ENCODE peak calls at places on chromosomes 16 and 17, in four cellular contexts. One of them, this sample, is unnamed.

GRCh38 chr17:37310940-37311339 is 64.8 kb upstream of the C17orf78 start:
- DNase-seq in K562: no peak
- DNase-seq in prostate gland: no peak
- DNase-seq in adipocyte: no peak
- DNase-seq in this sample: no peak

GRCh38 chr17:40023590-40024292 is 8.5 kb downstream of the CSF3 start:
- DNase-seq in adipocyte: peak; percentile 29
- DNase-seq in K562: no peak
- DNase-seq in prostate gland: peak; percentile 36
- DNase-seq in this sample: no peak

GRCh38 chr16:17334096-17334495 is 136.7 kb downstream of the XYLT1 start:
- DNase-seq in adipocyte: peak; percentile 54
- DNase-seq in K562: no peak
- DNase-seq in prostate gland: no peak
- DNase-seq in this sample: no peak

GRCh38 chr17:40326014-40326831 is 17.2 kb downstream of the RARA start:
- DNase-seq in K562: no peak
- DNase-seq in adipocyte: no peak
- DNase-seq in prostate gland: no peak
- DNase-seq in this sample: no peak

GRCh38 chr16:48318630-48319029 is 66.6 kb downstream of the SIAH1 start:
- DNase-seq in prostate gland: no peak
- DNase-seq in adipocyte: peak; percentile 16
- DNase-seq in K562: no peak
- DNase-seq in this sample: peak; percentile 78

GRCh38 chr16:75319513-75320401 is 68.3 kb upstream of the BCAR1 start:
- DNase-seq in K562: no peak
- DNase-seq in adipocyte: peak; percentile 81
- DNase-seq in prostate gland: no peak
- DNase-seq in this sample: no peak

GRCh38 chr17:81166033-81166472 is at the start of gene AATK:
- DNase-seq in K562: peak; percentile 69
- DNase-seq in adipocyte: peak; percentile 37
- DNase-seq in prostate gland: no peak
- DNase-seq in this sample: no peak

GRCh38 chr17:33560165-33560564 is 267.1 kb upstream of the ASIC2 start:
- DNase-seq in adipocyte: no peak
- DNase-seq in K562: no peak
- DNase-seq in prostate gland: no peak
- DNase-seq in this sample: no peak

GRCh38 chr17:67441052-67441738 is 64.1 kb downstream of the PITPNC1 start:
- DNase-seq in adipocyte: peak; percentile 4
- DNase-seq in K562: no peak
- DNase-seq in prostate gland: no peak
- DNase-seq in this sample: no peak

GRCh38 chr17:50361561-50362480 is 11.2 kb downstream of the MRPL27 start:
- DNase-seq in prostate gland: peak; percentile 56
- DNase-seq in adipocyte: peak; percentile 73
- DNase-seq in K562: peak; percentile 89
- DNase-seq in this sample: peak; percentile 84

GRCh38 chr17:62824290-62825135 is 16.4 kb upstream of the MARCHF10 start:
- DNase-seq in K562: no peak
- DNase-seq in adipocyte: peak; percentile 72
- DNase-seq in prostate gland: no peak
- DNase-seq in this sample: peak; percentile 89

GRCh38 chr17:43528319-43528987 is 17.7 kb downstream of the ETV4 start:
- DNase-seq in prostate gland: no peak
- DNase-seq in adipocyte: no peak
- DNase-seq in K562: peak; percentile 38
- DNase-seq in this sample: no peak

GRCh38 chr17:31573861-31574260 is 182.4 kb downstream of the RAB11FIP4 start:
- DNase-seq in K562: no peak
- DNase-seq in adipocyte: no peak
- DNase-seq in prostate gland: no peak
- DNase-seq in this sample: no peak

GRCh38 chr16:12758670-12759558 is 44.8 kb downstream of the CPPED1 start:
- DNase-seq in adipocyte: no peak
- DNase-seq in prostate gland: no peak
- DNase-seq in K562: no peak
- DNase-seq in this sample: no peak

DNA sequence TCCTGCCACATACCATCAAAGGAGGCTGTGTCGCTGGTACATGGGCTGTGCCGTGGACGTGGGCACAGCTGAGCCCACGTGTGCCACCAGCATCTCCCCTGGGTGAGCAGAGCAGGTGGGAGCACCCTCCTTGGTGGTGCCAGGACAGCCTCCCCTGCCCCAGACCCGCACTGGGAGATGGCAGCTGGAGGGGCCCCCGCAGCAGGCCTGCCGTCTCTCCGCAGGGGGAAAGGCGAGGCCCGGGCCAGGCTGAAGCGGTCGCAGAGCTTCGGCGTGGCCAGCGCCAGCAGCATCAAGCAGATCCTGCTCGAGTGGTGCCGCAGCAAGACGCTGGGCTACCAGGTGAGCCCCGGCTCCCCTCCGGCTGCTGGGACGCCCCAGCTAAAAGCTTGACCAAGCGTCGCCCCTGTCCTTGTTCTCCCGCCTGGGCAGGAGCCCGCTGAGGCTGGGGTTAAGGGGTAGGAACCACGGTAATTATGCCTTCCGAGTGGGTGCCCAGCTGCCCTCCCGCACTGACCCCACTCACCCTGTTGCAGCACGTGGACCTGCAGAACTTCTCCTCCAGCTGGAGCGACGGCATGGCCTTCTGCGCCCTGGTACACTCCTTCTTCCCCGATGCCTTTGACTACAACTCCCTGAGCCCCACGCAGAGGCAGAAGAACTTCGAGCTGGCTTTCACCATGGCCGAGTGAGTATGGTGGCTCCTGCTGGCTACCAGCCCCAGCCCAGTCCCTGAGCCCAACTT is 12.5 kb downstream of the SMTNL2 start:
- DNase-seq in K562: no peak
- DNase-seq in prostate gland: no peak
- DNase-seq in adipocyte: no peak
- DNase-seq in this sample: no peak
- H3K4me3 ChIP-seq in K562: no peak overlapping the region
- H3K4me3 ChIP-seq in prostate gland: no peak overlapping the region
- H3K4me3 ChIP-seq in adipocyte: no peak overlapping the region
- H3K4me3 ChIP-seq in this sample: no peak overlapping the region

DNA sequence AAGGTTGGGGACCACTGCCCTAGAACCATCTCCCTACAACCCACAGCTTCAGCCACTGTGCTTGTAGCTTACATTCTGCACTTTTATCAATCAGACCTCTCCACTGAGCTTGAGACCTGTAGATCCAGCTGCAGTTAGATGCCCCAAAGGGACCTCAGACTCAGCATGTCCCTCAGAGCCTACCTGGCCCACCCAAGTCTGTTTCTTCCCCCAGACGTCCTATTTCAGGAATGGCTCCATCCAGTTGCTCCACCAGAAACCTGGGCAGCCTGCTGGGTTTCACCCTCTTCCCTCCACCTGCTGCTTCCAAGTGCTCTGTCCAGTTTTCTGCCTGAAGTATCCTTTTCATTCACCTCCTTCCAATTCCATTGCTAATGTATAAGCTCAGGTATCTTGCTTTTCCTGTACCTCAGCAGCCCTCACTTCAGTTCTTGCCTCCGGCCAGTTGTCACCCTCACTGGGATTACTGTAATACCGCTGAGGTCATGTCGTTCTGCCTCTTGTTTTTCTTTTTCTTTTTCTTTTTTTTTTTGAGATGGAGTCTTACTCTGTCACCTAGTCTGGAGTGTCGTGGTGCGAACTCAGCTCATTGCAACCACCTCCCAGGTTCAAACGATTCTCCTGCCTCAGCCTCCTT is 55.0 kb downstream of the GNA13 start:
- DNase-seq in adipocyte: no peak
- DNase-seq in prostate gland: no peak
- DNase-seq in K562: no peak
- DNase-seq in this sample: no peak
- H3K4me3 ChIP-seq in adipocyte: no peak overlapping the region
- H3K4me3 ChIP-seq in prostate gland: no peak overlapping the region
- H3K4me3 ChIP-seq in K562: no peak overlapping the region
- H3K4me3 ChIP-seq in this sample: no peak overlapping the region

GRCh38 chr16:69187891-69188451 is 1.0 kb downstream of the SNTB2 start:
- DNase-seq in adipocyte: peak; percentile 69
- DNase-seq in K562: no peak
- DNase-seq in prostate gland: peak; percentile 48
- DNase-seq in this sample: peak; percentile 50

GRCh38 chr16:69188716-69189115 is 1.8 kb downstream of the SNTB2 start:
- DNase-seq in prostate gland: no peak
- DNase-seq in K562: no peak
- DNase-seq in adipocyte: peak; percentile 65
- DNase-seq in this sample: peak; percentile 27

GRCh38 chr16:69190046-69190588 is 3.2 kb downstream of the SNTB2 start:
- DNase-seq in prostate gland: no peak
- DNase-seq in adipocyte: no peak
- DNase-seq in K562: no peak
- DNase-seq in this sample: no peak

GRCh38 chr16:69191136-69191535 is 4.2 kb downstream of the SNTB2 start:
- DNase-seq in adipocyte: no peak
- DNase-seq in prostate gland: no peak
- DNase-seq in K562: no peak
- DNase-seq in this sample: no peak

DNA sequence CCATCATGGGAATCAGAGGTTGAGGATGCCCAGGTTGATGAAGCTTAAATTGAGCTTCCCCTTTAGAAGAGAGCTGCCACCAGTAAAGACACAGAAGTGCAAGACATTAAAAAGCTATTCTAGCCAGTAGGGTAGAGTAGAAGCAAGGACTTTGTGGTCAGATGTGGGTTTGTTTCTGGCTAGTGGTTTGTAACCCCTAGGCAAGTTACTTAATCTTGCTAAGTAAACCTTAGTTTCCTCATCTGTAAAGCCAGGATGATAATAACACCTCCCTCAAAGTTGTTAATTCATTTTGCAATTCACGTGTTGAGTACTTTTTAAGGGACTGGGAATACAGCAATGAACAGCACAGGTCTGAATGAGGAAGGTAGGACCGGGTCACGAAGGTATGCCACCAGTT is 3.6 kb downstream of the SNTB2 start:
- DNase-seq in K562: no peak
- DNase-seq in adipocyte: no peak
- DNase-seq in prostate gland: no peak
- DNase-seq in this sample: no peak
- H3K4me3 ChIP-seq in K562: no peak overlapping the region
- H3K4me3 ChIP-seq in adipocyte: no peak overlapping the region
- H3K4me3 ChIP-seq in prostate gland: no peak overlapping the region
- H3K4me3 ChIP-seq in this sample: peak overlapping the region; percentile 10

DNA sequence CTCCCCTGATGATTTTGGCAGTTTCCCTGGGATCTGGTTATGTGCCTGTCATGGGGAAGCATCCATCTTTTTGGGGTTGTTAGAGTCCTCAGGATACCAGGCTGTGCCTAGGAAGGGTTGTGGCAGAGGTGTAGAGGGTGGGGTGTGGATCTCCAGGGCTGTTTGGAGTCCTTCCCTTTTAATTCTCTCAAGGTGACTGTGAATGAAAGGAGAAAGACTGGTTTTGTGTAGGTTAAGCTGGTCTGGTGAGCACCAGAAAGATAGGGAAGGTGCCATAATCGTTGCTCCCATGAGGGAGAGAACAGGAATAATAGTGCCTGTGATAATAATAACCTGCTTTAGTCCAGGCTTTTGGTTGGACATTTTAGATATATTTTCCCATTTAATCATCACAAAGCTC is 7.0 kb downstream of the MAP2K4 start:
- DNase-seq in prostate gland: no peak
- DNase-seq in adipocyte: no peak
- DNase-seq in K562: no peak
- DNase-seq in this sample: no peak
- H3K4me3 ChIP-seq in prostate gland: no peak overlapping the region
- H3K4me3 ChIP-seq in adipocyte: no peak overlapping the region
- H3K4me3 ChIP-seq in K562: no peak overlapping the region
- H3K4me3 ChIP-seq in this sample: no peak overlapping the region

GRCh38 chr16:57809276-57809793 is 7.0 kb upstream of the KIFC3 start:
- DNase-seq in adipocyte: no peak
- DNase-seq in K562: no peak
- DNase-seq in prostate gland: no peak
- DNase-seq in this sample: no peak
- H3K4me3 ChIP-seq in adipocyte: no peak overlapping the region
- H3K4me3 ChIP-seq in K562: no peak overlapping the region
- H3K4me3 ChIP-seq in prostate gland: no peak overlapping the region
- H3K4me3 ChIP-seq in this sample: no peak overlapping the region

DNA sequence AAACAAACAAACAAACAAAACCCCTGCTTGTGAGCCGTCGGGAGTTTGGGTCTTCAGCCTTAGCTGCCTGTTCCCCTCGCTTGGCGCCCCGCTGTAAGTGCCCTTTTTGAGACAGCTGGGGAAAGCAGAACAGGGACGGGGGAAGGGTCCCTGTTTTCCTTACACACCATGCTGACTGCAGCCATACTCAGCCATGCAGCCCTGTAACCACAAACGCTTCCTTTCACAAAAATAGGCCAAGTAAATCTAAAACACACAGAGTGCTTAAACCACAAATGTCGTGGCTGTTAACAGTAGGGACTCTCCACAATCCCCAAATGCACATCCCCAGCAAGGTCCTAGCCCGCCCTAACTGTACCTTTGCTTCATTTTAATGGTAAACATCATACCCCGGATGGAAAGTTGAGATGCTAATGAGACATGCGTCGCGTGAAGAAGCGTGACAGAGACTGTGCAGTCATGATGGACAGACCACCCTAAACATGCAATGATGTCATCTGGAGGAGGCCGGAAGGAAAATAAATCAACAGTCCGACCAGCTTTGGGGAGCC is 129.9 kb downstream of the MGAT5B start:
- DNase-seq in prostate gland: no peak
- DNase-seq in adipocyte: no peak
- DNase-seq in K562: no peak
- DNase-seq in this sample: no peak
- H3K4me3 ChIP-seq in prostate gland: no peak overlapping the region
- H3K4me3 ChIP-seq in adipocyte: no peak overlapping the region
- H3K4me3 ChIP-seq in K562: no peak overlapping the region
- H3K4me3 ChIP-seq in this sample: no peak overlapping the region

GRCh38 chr17:57663326-57664070 is 81.6 kb downstream of the CCDC182 start:
- DNase-seq in prostate gland: no peak
- DNase-seq in adipocyte: peak; percentile 12
- DNase-seq in K562: no peak
- DNase-seq in this sample: no peak
- H3K4me3 ChIP-seq in prostate gland: no peak overlapping the region
- H3K4me3 ChIP-seq in adipocyte: peak overlapping the region; percentile 45
- H3K4me3 ChIP-seq in K562: no peak overlapping the region
- H3K4me3 ChIP-seq in this sample: peak overlapping the region; percentile 61